ENCODE peak calls at places on chromosome 18, in eight cellular contexts. Z, K, F, V, N, D, Y and J are unnamed samples.

GRCh38 chr18:25289040-25289631 is 62.8 kb downstream of the ZNF521 start:
- DNase-seq in N (peak), K (no peak), F (peak), D (no peak), V (peak), Z (peak), Y (no peak), J (peak)

GRCh38 chr18:56285387-56286055 is 352.9 kb downstream of the TXNL1 start:
- DNase-seq in K (no peak), N (no peak), D (no peak), Z (no peak), F (no peak), V (no peak), Y (no peak), J (peak)

GRCh38 chr18:45071959-45072358 is 391.3 kb downstream of the SETBP1 start:
- DNase-seq in Y (no peak), F (no peak), N (no peak), Z (no peak), D (no peak), V (no peak), K (no peak), J (no peak)

GRCh38 chr18:68699043-68699442 is 15.9 kb downstream of the TMX3 start:
- DNase-seq in N (peak), K (no peak), F (peak), Z (no peak), Y (no peak), V (no peak), D (no peak), J (no peak)

GRCh38 chr18:1968801-1969498 is 602.4 kb downstream of the METTL4 start:
- DNase-seq in Z (no peak), D (no peak), K (no peak), V (no peak), Y (no peak), F (no peak), N (no peak), J (no peak)

GRCh38 chr18:55488473-55488872 is 99.5 kb downstream of the TCF4 start:
- DNase-seq in K (no peak), D (no peak), V (no peak), Z (no peak), F (no peak), Y (no peak), N (no peak), J (no peak)

GRCh38 chr18:3150688-3151087 is 69.1 kb downstream of the MYOM1 start:
- DNase-seq in V (no peak), N (no peak), F (no peak), D (no peak), Z (no peak), K (no peak), Y (no peak), J (no peak)

GRCh38 chr18:80129672-80130367 is 20.8 kb downstream of the ADNP2 start:
- DNase-seq in D (no peak), V (no peak), K (no peak), Y (no peak), F (no peak), N (no peak), Z (no peak), J (no peak)

GRCh38 chr18:8659609-8660242 is 45.6 kb upstream of the MTCL1 start:
- DNase-seq in D (no peak), K (no peak), N (no peak), Z (no peak), Y (no peak), V (no peak), F (no peak), J (no peak)

GRCh38 chr18:77077836-77078456 is 54.6 kb downstream of the MBP start:
- DNase-seq in N (no peak), V (no peak), Z (no peak), K (no peak), D (no peak), F (no peak), Y (no peak), J (no peak)

GRCh38 chr18:48928787-48929186 is 22.0 kb downstream of the SMAD7 start:
- DNase-seq in F (peak), Z (no peak), D (peak), V (peak), K (peak), N (peak), Y (no peak), J (no peak)

GRCh38 chr18:22342625-22343024 is 75.1 kb downstream of the CTAGE1 start:
- DNase-seq in D (no peak), F (peak), K (no peak), Z (no peak), N (no peak), Y (no peak), V (no peak), J (peak)

GRCh38 chr18:55268146-55268545 is 308.9 kb upstream of the CCDC68 start:
- DNase-seq in K (no peak), D (peak), V (no peak), F (no peak), Z (no peak), Y (no peak), N (no peak), J (no peak)